ENCODE peak calls at places on chromosome 10, in seven cellular contexts. One of them, this sample, is unnamed.

GRCh38 chr10:106401967-106402366 is 762.5 kb downstream of the SORCS1 start:
- DNase-seq in psoas muscle: no peak
- DNase-seq in choroid plexus epithelial cell: no peak
- DNase-seq in fibroblast of mammary gland: no peak
- DNase-seq in cardiac muscle cell: no peak
- DNase-seq in right lobe of liver: no peak
- DNase-seq in GM13976: no peak
- DNase-seq in this sample: no peak

GRCh38 chr10:38094923-38095574 is 912 bp downstream of the ZNF37A start:
- DNase-seq in right lobe of liver: no peak
- DNase-seq in GM13976: no peak
- DNase-seq in psoas muscle: no peak
- DNase-seq in choroid plexus epithelial cell: no peak
- DNase-seq in fibroblast of mammary gland: peak
- DNase-seq in cardiac muscle cell: no peak
- DNase-seq in this sample: no peak

GRCh38 chr10:70575486-70575873 is 27.1 kb downstream of the PRF1 start:
- DNase-seq in GM13976: no peak
- DNase-seq in choroid plexus epithelial cell: peak
- DNase-seq in psoas muscle: no peak
- DNase-seq in cardiac muscle cell: no peak
- DNase-seq in fibroblast of mammary gland: no peak
- DNase-seq in right lobe of liver: peak
- DNase-seq in this sample: no peak

GRCh38 chr10:111766464-111766863 is 417.1 kb downstream of the GPAM start:
- DNase-seq in GM13976: no peak
- DNase-seq in fibroblast of mammary gland: no peak
- DNase-seq in psoas muscle: no peak
- DNase-seq in cardiac muscle cell: no peak
- DNase-seq in right lobe of liver: no peak
- DNase-seq in choroid plexus epithelial cell: no peak
- DNase-seq in this sample: no peak

GRCh38 chr10:14736600-14737081 is 38.1 kb downstream of the FAM107B start:
- DNase-seq in cardiac muscle cell: peak
- DNase-seq in GM13976: peak
- DNase-seq in choroid plexus epithelial cell: peak
- DNase-seq in psoas muscle: no peak
- DNase-seq in fibroblast of mammary gland: no peak
- DNase-seq in right lobe of liver: no peak
- DNase-seq in this sample: no peak

GRCh38 chr10:112956631-112957350 is 6.7 kb downstream of the TCF7L2 start:
- DNase-seq in choroid plexus epithelial cell: no peak
- DNase-seq in fibroblast of mammary gland: no peak
- DNase-seq in GM13976: no peak
- DNase-seq in right lobe of liver: no peak
- DNase-seq in cardiac muscle cell: no peak
- DNase-seq in psoas muscle: no peak
- DNase-seq in this sample: no peak

GRCh38 chr10:52499281-52499680 is 185.2 kb downstream of the DKK1 start:
- DNase-seq in cardiac muscle cell: no peak
- DNase-seq in choroid plexus epithelial cell: no peak
- DNase-seq in right lobe of liver: no peak
- DNase-seq in GM13976: no peak
- DNase-seq in fibroblast of mammary gland: no peak
- DNase-seq in psoas muscle: no peak
- DNase-seq in this sample: no peak

GRCh38 chr10:90745565-90745964 is 112.3 kb downstream of the HTR7 start:
- DNase-seq in right lobe of liver: no peak
- DNase-seq in choroid plexus epithelial cell: peak
- DNase-seq in psoas muscle: no peak
- DNase-seq in fibroblast of mammary gland: peak
- DNase-seq in GM13976: no peak
- DNase-seq in cardiac muscle cell: no peak
- DNase-seq in this sample: no peak

GRCh38 chr10:102398172-102399020 is 2.9 kb downstream of the NFKB2 start:
- DNase-seq in cardiac muscle cell: no peak
- DNase-seq in GM13976: no peak
- DNase-seq in choroid plexus epithelial cell: no peak
- DNase-seq in right lobe of liver: no peak
- DNase-seq in psoas muscle: no peak
- DNase-seq in fibroblast of mammary gland: no peak
- DNase-seq in this sample: no peak

GRCh38 chr10:44983895-44984278 is 5.3 kb upstream of the DEPP1 start:
- DNase-seq in GM13976: no peak
- DNase-seq in cardiac muscle cell: no peak
- DNase-seq in right lobe of liver: no peak
- DNase-seq in psoas muscle: no peak
- DNase-seq in choroid plexus epithelial cell: no peak
- DNase-seq in fibroblast of mammary gland: no peak
- DNase-seq in this sample: no peak

GRCh38 chr10:44984671-44985101 is 6.1 kb upstream of the DEPP1 start:
- DNase-seq in right lobe of liver: no peak
- DNase-seq in cardiac muscle cell: no peak
- DNase-seq in fibroblast of mammary gland: no peak
- DNase-seq in GM13976: no peak
- DNase-seq in choroid plexus epithelial cell: no peak
- DNase-seq in psoas muscle: no peak
- DNase-seq in this sample: no peak

GRCh38 chr10:44982496-44982895 is 3.9 kb upstream of the DEPP1 start:
- DNase-seq in fibroblast of mammary gland: no peak
- DNase-seq in right lobe of liver: no peak
- DNase-seq in choroid plexus epithelial cell: no peak
- DNase-seq in GM13976: no peak
- DNase-seq in psoas muscle: no peak
- DNase-seq in cardiac muscle cell: no peak
- DNase-seq in this sample: no peak

GRCh38 chr10:44982114-44982460 is 3.5 kb upstream of the DEPP1 start:
- DNase-seq in right lobe of liver: peak
- DNase-seq in GM13976: no peak
- DNase-seq in choroid plexus epithelial cell: no peak
- DNase-seq in psoas muscle: peak
- DNase-seq in fibroblast of mammary gland: peak
- DNase-seq in cardiac muscle cell: no peak
- DNase-seq in this sample: no peak

DNA sequence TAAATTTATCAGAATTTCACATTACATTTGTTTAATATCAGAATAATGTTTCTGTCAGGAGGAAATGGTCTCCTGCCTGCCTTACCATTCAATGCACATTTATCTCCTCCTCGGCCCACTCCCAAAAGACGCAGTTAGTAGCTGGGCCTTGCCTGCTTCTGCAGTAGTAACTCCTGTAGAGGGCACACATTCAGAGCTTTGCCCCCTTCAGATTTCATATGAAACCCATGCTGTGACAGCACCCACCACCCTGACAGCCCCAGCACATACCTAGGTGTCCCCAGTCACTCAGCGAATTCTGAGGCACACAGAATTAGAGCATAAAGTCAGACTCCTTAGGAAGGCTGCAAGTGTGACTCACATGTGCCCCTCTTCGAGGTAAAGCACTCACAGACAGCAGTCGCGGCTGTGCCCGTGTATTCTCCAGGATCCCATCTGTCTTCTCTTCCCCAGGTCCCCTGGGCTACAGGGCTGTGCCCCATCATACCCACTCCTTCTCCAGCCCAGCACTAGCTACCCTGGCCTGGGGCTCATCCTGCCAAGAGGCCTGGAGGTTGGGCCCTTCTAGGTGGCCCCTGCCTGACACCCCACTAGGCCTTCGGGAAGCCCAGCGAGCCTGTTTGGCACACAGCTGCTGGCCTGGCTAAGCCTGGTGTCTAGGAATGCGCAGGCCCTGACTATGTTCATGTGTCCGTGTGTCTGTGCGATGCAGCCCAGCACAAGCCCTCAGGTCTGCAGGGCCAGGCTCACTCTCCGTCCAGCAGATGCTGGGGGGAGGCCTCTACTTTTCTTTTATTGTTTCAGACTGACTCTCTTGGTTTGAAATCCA is 4.7 kb upstream of the DEPP1 start:
- DNase-seq in choroid plexus epithelial cell: no peak
- DNase-seq in fibroblast of mammary gland: no peak
- DNase-seq in psoas muscle: no peak
- DNase-seq in cardiac muscle cell: no peak
- DNase-seq in GM13976: no peak
- DNase-seq in right lobe of liver: no peak
- DNase-seq in this sample: no peak
- TF ChIP-seq CTCF in choroid plexus epithelial cell: no peak
- TF ChIP-seq CTCF in fibroblast of mammary gland: no peak
- TF ChIP-seq CTCF in psoas muscle: no peak
- TF ChIP-seq CTCF in cardiac muscle cell: no peak
- TF ChIP-seq CTCF in GM13976: no peak
- TF ChIP-seq CTCF in right lobe of liver: no peak
- TF ChIP-seq CTCF in this sample: no peak

DNA sequence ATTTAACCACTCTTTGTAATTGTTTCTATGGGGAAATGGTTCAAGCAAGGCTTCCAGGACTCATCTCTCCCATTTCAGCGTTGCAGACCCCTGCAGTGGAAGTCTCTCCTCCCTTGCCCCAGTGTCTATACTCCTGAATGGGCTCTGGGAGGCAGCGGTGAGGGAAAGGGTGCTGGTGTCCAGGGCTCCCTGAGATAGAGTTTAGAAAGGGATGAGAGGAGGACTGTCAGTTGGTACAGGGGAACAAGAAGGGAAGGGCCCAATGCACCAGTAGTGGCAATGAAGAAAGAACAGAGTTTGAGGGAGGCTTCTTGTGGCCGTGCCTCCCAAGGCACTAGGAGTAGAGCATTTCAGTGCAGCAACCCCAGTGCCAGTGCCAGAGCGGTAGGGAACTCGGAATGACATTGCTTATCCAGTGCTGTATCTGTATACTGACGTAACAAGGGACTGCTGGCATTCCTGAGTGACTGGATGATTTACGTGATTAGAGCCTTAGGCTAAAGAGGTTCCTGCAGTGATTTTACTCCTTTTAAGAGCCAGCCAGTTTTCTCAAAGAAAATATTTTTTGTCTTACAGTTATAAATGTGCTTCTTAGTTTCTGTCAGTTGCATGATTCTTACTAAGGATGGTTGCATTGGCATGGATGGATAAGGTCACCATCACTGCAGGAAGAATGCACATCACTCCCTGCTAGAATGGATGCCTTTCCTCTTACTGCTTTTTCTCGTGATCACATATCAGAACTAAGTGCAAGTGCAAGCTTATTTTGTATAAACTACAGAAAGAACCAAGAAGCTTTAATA is 28.0 kb downstream of the PRPF18 start:
- DNase-seq in GM13976: no peak
- DNase-seq in cardiac muscle cell: peak
- DNase-seq in right lobe of liver: no peak
- DNase-seq in fibroblast of mammary gland: no peak
- DNase-seq in choroid plexus epithelial cell: peak
- DNase-seq in psoas muscle: no peak
- DNase-seq in this sample: no peak
- TF ChIP-seq CTCF in GM13976: no peak
- TF ChIP-seq CTCF in cardiac muscle cell: no peak
- TF ChIP-seq CTCF in right lobe of liver: no peak
- TF ChIP-seq CTCF in fibroblast of mammary gland: no peak
- TF ChIP-seq CTCF in choroid plexus epithelial cell: peak
- TF ChIP-seq CTCF in psoas muscle: no peak
- TF ChIP-seq CTCF in this sample: no peak

GRCh38 chr10:133608855-133609254 is 17.7 kb downstream of the FRG2B start:
- DNase-seq in right lobe of liver: no peak
- DNase-seq in choroid plexus epithelial cell: peak
- DNase-seq in fibroblast of mammary gland: peak
- DNase-seq in GM13976: no peak
- DNase-seq in psoas muscle: no peak
- DNase-seq in cardiac muscle cell: peak
- DNase-seq in this sample: no peak
- TF ChIP-seq CTCF in right lobe of liver: peak
- TF ChIP-seq CTCF in choroid plexus epithelial cell: peak
- TF ChIP-seq CTCF in fibroblast of mammary gland: peak
- TF ChIP-seq CTCF in GM13976: peak
- TF ChIP-seq CTCF in psoas muscle: peak
- TF ChIP-seq CTCF in cardiac muscle cell: peak
- TF ChIP-seq CTCF in this sample: no peak

DNA sequence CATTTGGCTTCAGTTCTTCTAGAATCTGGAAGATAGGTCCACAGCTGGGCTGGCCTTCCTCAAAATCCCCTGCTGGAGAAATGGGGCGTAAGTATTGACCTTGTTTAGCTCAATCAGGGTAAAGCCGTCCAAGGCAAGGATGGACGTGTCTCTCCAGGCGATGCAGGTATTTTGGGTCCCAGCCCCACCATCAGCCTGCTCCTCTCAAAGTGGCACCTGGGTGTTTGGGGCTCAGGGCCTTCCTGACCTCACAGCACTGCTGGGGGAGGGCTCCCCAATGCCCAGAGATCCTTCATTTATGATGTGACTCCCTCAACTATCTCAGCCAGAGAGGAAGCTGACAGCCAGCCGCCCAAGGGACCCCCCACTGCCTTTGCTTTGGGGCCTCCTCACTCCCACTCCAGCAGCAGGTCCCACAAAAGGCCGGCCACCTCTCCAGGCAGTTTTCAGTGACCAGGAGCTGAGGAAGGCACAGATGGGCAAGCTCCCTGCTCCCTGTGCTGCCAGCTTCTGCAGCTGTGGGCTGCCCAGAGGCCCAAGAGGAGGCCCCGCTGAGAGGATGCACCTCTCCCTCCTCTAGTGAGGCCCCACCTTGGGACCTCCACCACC is 140.0 kb upstream of the TCERG1L start:
- DNase-seq in choroid plexus epithelial cell: no peak
- DNase-seq in psoas muscle: no peak
- DNase-seq in GM13976: no peak
- DNase-seq in cardiac muscle cell: no peak
- DNase-seq in fibroblast of mammary gland: no peak
- DNase-seq in right lobe of liver: no peak
- DNase-seq in this sample: no peak
- TF ChIP-seq CTCF in choroid plexus epithelial cell: no peak
- TF ChIP-seq CTCF in psoas muscle: no peak
- TF ChIP-seq CTCF in GM13976: no peak
- TF ChIP-seq CTCF in cardiac muscle cell: no peak
- TF ChIP-seq CTCF in fibroblast of mammary gland: no peak
- TF ChIP-seq CTCF in right lobe of liver: no peak
- TF ChIP-seq CTCF in this sample: no peak

GRCh38 chr10:78544447-78545085 is 510.9 kb downstream of the RPS24 start:
- DNase-seq in right lobe of liver: no peak
- DNase-seq in choroid plexus epithelial cell: no peak
- DNase-seq in GM13976: no peak
- DNase-seq in cardiac muscle cell: no peak
- DNase-seq in psoas muscle: no peak
- DNase-seq in fibroblast of mammary gland: peak
- DNase-seq in this sample: no peak
- TF ChIP-seq CTCF in right lobe of liver: no peak
- TF ChIP-seq CTCF in choroid plexus epithelial cell: no peak
- TF ChIP-seq CTCF in GM13976: no peak
- TF ChIP-seq CTCF in cardiac muscle cell: no peak
- TF ChIP-seq CTCF in psoas muscle: no peak
- TF ChIP-seq CTCF in fibroblast of mammary gland: no peak
- TF ChIP-seq CTCF in this sample: no peak

GRCh38 chr10:115427611-115428010 is 334.4 kb downstream of the ATRNL1 start:
- DNase-seq in cardiac muscle cell: no peak
- DNase-seq in psoas muscle: no peak
- DNase-seq in choroid plexus epithelial cell: no peak
- DNase-seq in right lobe of liver: no peak
- DNase-seq in GM13976: no peak
- DNase-seq in fibroblast of mammary gland: no peak
- DNase-seq in this sample: no peak

GRCh38 chr10:115436999-115437398 is 343.8 kb downstream of the ATRNL1 start:
- DNase-seq in psoas muscle: no peak
- DNase-seq in fibroblast of mammary gland: no peak
- DNase-seq in GM13976: no peak
- DNase-seq in choroid plexus epithelial cell: no peak
- DNase-seq in cardiac muscle cell: no peak
- DNase-seq in right lobe of liver: no peak
- DNase-seq in this sample: no peak

GRCh38 chr10:115432188-115432819 is 339.1 kb downstream of the ATRNL1 start:
- DNase-seq in fibroblast of mammary gland: peak
- DNase-seq in psoas muscle: no peak
- DNase-seq in choroid plexus epithelial cell: peak
- DNase-seq in cardiac muscle cell: peak
- DNase-seq in right lobe of liver: no peak
- DNase-seq in GM13976: no peak
- DNase-seq in this sample: no peak
- TF ChIP-seq CTCF in fibroblast of mammary gland: peak
- TF ChIP-seq CTCF in psoas muscle: no peak
- TF ChIP-seq CTCF in choroid plexus epithelial cell: peak
- TF ChIP-seq CTCF in cardiac muscle cell: peak
- TF ChIP-seq CTCF in right lobe of liver: peak
- TF ChIP-seq CTCF in GM13976: no peak
- TF ChIP-seq CTCF in this sample: peak

This sample was measured in progenitor cell of endocrine pancreas.